ENCODE peak calls at places on chromosome 15, in four cellular contexts. M, T, L and J are unnamed samples.

GRCh38 chr15:66883322-66883911 is 181.4 kb downstream of the SMAD6 start:
- DNase-seq in L (peak), T (peak), M (no peak), J (no peak)

GRCh38 chr15:62138124-62138523 is 27.0 kb downstream of the C2CD4B start:
- DNase-seq in T (no peak), M (no peak), L (peak), J (no peak)

GRCh38 chr15:50816191-50816590 is 50.7 kb upstream of the SPPL2A start:
- DNase-seq in L (no peak), T (peak), M (no peak), J (no peak)

GRCh38 chr15:62301993-62302665 is 137.0 kb upstream of the C2CD4B start:
- DNase-seq in M (no peak), T (no peak), L (no peak), J (no peak)

GRCh38 chr15:69593981-69594966 is 141.7 kb downstream of the RPLP1 start:
- DNase-seq in M (no peak), T (peak), L (peak), J (no peak)

GRCh38 chr15:77548608-77549551 is 83.8 kb downstream of the LINGO1 start:
- DNase-seq in L (no peak), T (no peak), M (no peak), J (no peak)

GRCh38 chr15:66080791-66081475 is 172.6 kb downstream of the MEGF11 start:
- DNase-seq in L (peak), M (no peak), T (peak), J (no peak)

GRCh38 chr15:65286069-65286703 is 497 bp downstream of the PARP16 start:
- DNase-seq in T (peak), M (no peak), L (no peak), J (no peak)

GRCh38 chr15:57683481-57683880 is 23.0 kb upstream of the POLR2M start:
- DNase-seq in M (no peak), T (no peak), L (no peak), J (no peak)

GRCh38 chr15:45616901-45617323 is 17.9 kb upstream of the SQOR start:
- DNase-seq in T (no peak), L (no peak), M (no peak), J (no peak)

GRCh38 chr15:90892498-90893174 is 8.3 kb downstream of the FES start:
- DNase-seq in T (no peak), M (no peak), L (no peak), J (no peak)

GRCh38 chr15:25508369-25509002 is 69.7 kb upstream of the UBE3A start:
- DNase-seq in T (no peak), M (no peak), L (no peak), J (no peak)

GRCh38 chr15:46703352-46703861 is 1013.9 kb upstream of the SEMA6D start:
- DNase-seq in T (no peak), L (no peak), M (no peak), J (no peak)

GRCh38 chr15:35980719-35981118 is 434.8 kb upstream of the DPH6 start:
- DNase-seq in T (no peak), L (no peak), M (no peak), J (no peak)

GRCh38 chr15:60718661-60719069 is 239.7 kb upstream of the ICE2 start:
- DNase-seq in M (no peak), T (no peak), L (no peak), J (no peak)

GRCh38 chr15:34119291-34119690 is 17.4 kb downstream of the PGBD4 start:
- DNase-seq in M (no peak), T (no peak), L (no peak), J (no peak)